ENCODE peak calls at places on chromosomes 11 and 22, in ten cellular contexts. O, R, G, K, X, S, B, L, J and P are unnamed samples.

GRCh38 chr11:102438311-102439062 is 14.1 kb downstream of the TMEM123 start:
- DNase-seq in X (no peak), J (no peak), B (no peak), O (no peak), G (no peak), R (no peak), L (no peak), S (no peak), K (no peak), P (no peak)

GRCh38 chr11:221539-221938 is 14.0 kb downstream of the RIC8A start:
- DNase-seq in X (no peak), K (no peak), L (no peak), S (no peak), O (no peak), G (no peak), B (no peak), J (no peak), R (no peak), P (no peak)

GRCh38 chr22:37276771-37277170 is 5.5 kb upstream of the CYTH4 start:
- DNase-seq in R (no peak), L (no peak), O (peak), J (no peak), X (no peak), B (no peak), K (peak), S (no peak), G (no peak), P (no peak)

GRCh38 chr11:559020-559620 is 1.4 kb downstream of the LMNTD2 start:
- DNase-seq in L (no peak), O (no peak), K (no peak), S (no peak), X (no peak), B (no peak), G (no peak), J (no peak), R (no peak), P (no peak)

GRCh38 chr11:79055866-79056632 is 384.8 kb downstream of the TENM4 start:
- DNase-seq in B (no peak), J (no peak), G (no peak), X (no peak), L (no peak), S (no peak), R (peak), K (peak), O (peak), P (no peak)

GRCh38 chr11:111329306-111330204 is 31.2 kb downstream of the POU2AF3 start:
- DNase-seq in R (peak), K (no peak), B (no peak), O (no peak), L (no peak), G (no peak), S (no peak), X (no peak), J (no peak), P (no peak)

GRCh38 chr11:118153976-118154375 is 1.4 kb upstream of the SCN4B start:
- DNase-seq in X (no peak), B (no peak), R (no peak), S (no peak), K (no peak), O (no peak), J (no peak), L (no peak), G (no peak), P (no peak)

GRCh38 chr22:37007666-37008065 is 11.6 kb downstream of the TST start:
- DNase-seq in G (no peak), S (no peak), J (no peak), B (no peak), L (no peak), X (no peak), O (no peak), K (peak), R (no peak), P (no peak)

GRCh38 chr11:1371377-1371776 is 18.4 kb upstream of the BRSK2 start:
- DNase-seq in G (no peak), B (no peak), O (no peak), L (no peak), K (no peak), R (no peak), S (no peak), J (no peak), X (no peak), P (no peak)

GRCh38 chr11:34192481-34193401 is 87.3 kb downstream of the NAT10 start:
- DNase-seq in G (peak), X (no peak), L (no peak), K (peak), B (peak), J (peak), O (peak), S (no peak), R (peak), P (no peak)

GRCh38 chr11:66717925-66718319 is 11.1 kb downstream of the SPTBN2 start:
- DNase-seq in O (no peak), R (no peak), K (no peak), X (no peak), J (no peak), G (no peak), S (no peak), L (no peak), B (no peak), P (no peak)

GRCh38 chr11:67442504-67443398 is 525 bp downstream of the CORO1B start:
- DNase-seq in G (no peak), S (no peak), K (no peak), R (no peak), L (no peak), X (no peak), J (no peak), O (peak), B (no peak), P (no peak)

GRCh38 chr22:31244044-31244942 is 32.2 kb downstream of the LIMK2 start:
- DNase-seq in J (peak), S (peak), K (peak), R (peak), X (no peak), L (no peak), B (no peak), G (peak), O (peak), P (no peak)

GRCh38 chr11:19646921-19647320 is 65.7 kb upstream of the NAV2 start:
- DNase-seq in J (no peak), X (no peak), S (no peak), L (no peak), G (no peak), B (no peak), R (peak), K (peak), O (peak), P (no peak)

GRCh38 chr11:83349371-83349770 is 63.2 kb upstream of the CCDC90B start:
- DNase-seq in G (no peak), O (no peak), L (no peak), K (no peak), S (no peak), R (no peak), X (no peak), J (no peak), B (no peak), P (no peak)

GRCh38 chr11:92166335-92166734 is 58.3 kb upstream of the FAT3 start:
- DNase-seq in O (no peak), S (no peak), R (no peak), L (no peak), X (no peak), B (no peak), K (no peak), G (no peak), J (no peak), P (no peak)

GRCh38 chr22:27594020-27594419 is 207.5 kb downstream of the MN1 start:
- DNase-seq in O (no peak), G (no peak), S (no peak), J (no peak), L (no peak), R (no peak), K (no peak), B (no peak), X (no peak), P (no peak)

GRCh38 chr22:50584106-50585096 is 1.8 kb upstream of the CHKB start:
- DNase-seq in B (no peak), L (no peak), X (no peak), O (no peak), R (no peak), J (no peak), K (no peak), S (no peak), G (no peak), P (no peak)

GRCh38 chr11:31555938-31556337 is 46.4 kb downstream of the ELP4 start:
- DNase-seq in K (no peak), G (no peak), O (no peak), R (no peak), J (no peak), B (no peak), S (no peak), L (no peak), X (no peak), P (no peak)

GRCh38 chr22:19376247-19376646 is 55.3 kb downstream of the HIRA start:
- DNase-seq in G (no peak), X (no peak), J (no peak), L (no peak), K (no peak), S (no peak), B (no peak), R (no peak), O (no peak), P (peak)

GRCh38 chr11:124676386-124676785 is 2.7 kb downstream of the SPA17 start:
- DNase-seq in S (no peak), B (no peak), O (peak), K (peak), X (no peak), R (no peak), J (no peak), L (no peak), G (no peak), P (no peak)

GRCh38 chr11:134063991-134064747 is 4.7 kb upstream of the JAM3 start:
- DNase-seq in O (no peak), X (no peak), L (no peak), K (no peak), R (no peak), G (no peak), J (no peak), S (no peak), B (no peak), P (no peak)

GRCh38 chr11:95335989-95336388 is 105.0 kb upstream of the SESN3 start:
- DNase-seq in R (no peak), L (no peak), O (no peak), S (no peak), B (no peak), X (no peak), G (no peak), J (no peak), K (no peak), P (no peak)

GRCh38 chr11:113263458-113264095 is 50.8 kb upstream of the TTC12 start:
- DNase-seq in L (no peak), K (no peak), X (no peak), S (no peak), G (no peak), B (no peak), J (no peak), R (no peak), O (no peak), P (no peak)

GRCh38 chr22:34113381-34113780 is 193.1 kb upstream of the LARGE1 start:
- DNase-seq in G (no peak), O (no peak), J (no peak), L (no peak), K (no peak), X (no peak), R (no peak), S (no peak), B (no peak), P (no peak)

GRCh38 chr11:125638315-125638714 is 13.4 kb downstream of the CHEK1 start:
- DNase-seq in X (no peak), B (no peak), J (no peak), R (no peak), O (no peak), S (no peak), L (no peak), G (no peak), K (no peak), P (no peak)

GRCh38 chr11:29333993-29334780 is 682.6 kb downstream of the KCNA4 start:
- DNase-seq in B (no peak), R (no peak), S (peak), J (peak), X (peak), G (peak), L (no peak), K (peak), O (peak), P (no peak)

DNA sequence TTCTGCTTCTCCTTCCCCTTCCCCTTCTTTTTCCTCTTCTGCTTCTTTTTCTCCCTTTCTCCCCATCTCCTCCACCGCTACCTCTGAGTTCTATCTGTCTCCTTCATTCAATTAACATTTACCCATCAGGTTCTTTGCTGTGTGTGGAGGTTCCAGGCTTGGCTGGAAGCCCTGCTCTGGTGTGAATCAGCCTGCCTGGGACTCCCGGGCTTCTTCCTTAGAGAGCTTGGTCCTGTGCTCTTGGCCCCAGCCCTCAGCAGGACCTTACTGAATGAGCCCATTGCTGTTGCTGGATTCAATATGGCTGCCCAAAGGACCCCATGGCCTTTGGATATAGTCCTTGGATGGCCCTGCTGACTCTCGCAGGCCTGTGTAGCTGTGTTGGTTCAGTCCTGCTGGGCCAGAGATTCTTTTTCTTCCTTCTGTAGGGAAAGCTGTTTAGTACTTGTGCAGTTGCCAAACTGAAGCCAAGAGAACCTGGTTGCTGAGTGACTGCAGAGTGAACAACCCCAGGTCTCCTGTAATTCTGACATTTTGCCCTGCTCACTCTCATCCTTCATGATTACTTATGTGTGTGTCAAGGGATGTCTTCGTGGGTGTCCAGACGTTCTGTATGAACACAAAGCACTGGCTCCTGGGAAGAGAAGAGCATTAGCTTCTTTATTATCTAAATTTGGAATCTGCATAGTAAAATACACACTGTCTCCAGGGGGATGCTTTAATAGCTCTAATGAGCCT is 81.0 kb upstream of the ZBED5 start:
- DNase-seq in G (no peak), O (no peak), J (no peak), K (no peak), S (no peak), X (no peak), L (no peak), B (no peak), R (no peak), P (no peak)
- TF ChIP-seq CTCF in G (no peak), O (no peak), J (no peak), K (no peak), S (no peak), X (no peak), L (no peak), B (no peak), R (no peak), P (no peak)

GRCh38 chr11:64100345-64100744 is 64.6 kb downstream of the FLRT1 start:
- DNase-seq in J (no peak), B (no peak), K (no peak), R (no peak), G (no peak), S (no peak), X (peak), L (no peak), O (no peak), P (no peak)
- TF ChIP-seq CTCF in J (no peak), B (no peak), K (peak), R (no peak), G (no peak), S (peak), X (peak), L (no peak), O (peak), P (no peak)

GRCh38 chr11:43130616-43131015 is 181.2 kb upstream of the API5 start:
- DNase-seq in K (no peak), S (peak), X (no peak), B (no peak), O (no peak), G (no peak), J (no peak), R (no peak), L (no peak), P (no peak)
- TF ChIP-seq CTCF in K (no peak), S (no peak), X (no peak), B (no peak), O (no peak), G (no peak), J (no peak), R (no peak), L (no peak), P (no peak)

GRCh38 chr11:74849525-74850391 is 99.1 kb downstream of the XRRA1 start:
- DNase-seq in S (no peak), X (no peak), B (no peak), K (peak), L (no peak), R (peak), G (no peak), O (peak), J (no peak), P (no peak)
- TF ChIP-seq CTCF in S (no peak), X (no peak), B (no peak), K (no peak), L (no peak), R (no peak), G (no peak), O (no peak), J (no peak), P (no peak)

GRCh38 chr11:120513436-120514315 is 2.1 kb downstream of the GRIK4 start:
- DNase-seq in J (no peak), X (no peak), K (no peak), R (no peak), B (no peak), O (no peak), S (no peak), G (no peak), L (no peak), P (no peak)
- TF ChIP-seq CTCF in J (no peak), X (no peak), K (no peak), R (no peak), B (no peak), O (no peak), S (no peak), G (no peak), L (no peak), P (no peak)

GRCh38 chr22:22508274-22509176 is at the start of gene ZNF280B:
- DNase-seq in B (no peak), L (peak), S (peak), X (peak), R (peak), O (peak), K (peak), G (peak), J (peak), P (peak)
- TF ChIP-seq CTCF in B (no peak), L (peak), S (peak), X (peak), R (no peak), O (peak), K (peak), G (peak), J (peak), P (peak)